ENCODE peak calls at places on chromosomes 3 and 15, in six cellular contexts. J is pancreas; E is naive thymus-derived CD4-positive, alpha-beta T cell; W is heart left ventricle; Q is lower lobe of right lung; B is ovary. D is an unnamed sample.

GRCh38 chr15:90866800-90867199 is 1.6 kb upstream of the FURIN start:
- DNase-seq in J (no peak), E (no peak), W (no peak), Q (no peak), B (no peak), D (no peak)

GRCh38 chr15:98147415-98147814 is 186.9 kb downstream of the ARRDC4 start:
- DNase-seq in J (no peak), E (no peak), W (no peak), Q (no peak), B (no peak), D (no peak)

GRCh38 chr3:14537590-14538450 is 2.3 kb downstream of the GRIP2 start:
- DNase-seq in J (peak), E (no peak), W (no peak), Q (peak), B (no peak), D (peak)

GRCh38 chr3:10960264-10960663 is 32.3 kb upstream of the SLC6A1 start:
- DNase-seq in J (peak), E (no peak), W (no peak), Q (peak), B (no peak), D (no peak)

GRCh38 chr3:146539315-146539714 is 5.1 kb downstream of the PLSCR1 start:
- DNase-seq in J (no peak), E (no peak), W (no peak), Q (no peak), B (no peak), D (peak)

GRCh38 chr3:27666708-27667107 is 55.4 kb downstream of the EOMES start:
- DNase-seq in J (no peak), E (no peak), W (peak), Q (peak), B (peak), D (peak)

GRCh38 chr3:162546910-162547309 is 1050.3 kb downstream of the OTOL1 start:
- DNase-seq in J (no peak), E (no peak), W (no peak), Q (no peak), B (no peak), D (no peak)

GRCh38 chr15:40011303-40011702 is 27.7 kb downstream of the SRP14 start:
- DNase-seq in J (no peak), E (no peak), W (no peak), Q (no peak), B (no peak), D (no peak)

GRCh38 chr3:72924055-72924454 is 36.2 kb downstream of the GXYLT2 start:
- DNase-seq in J (no peak), E (no peak), W (no peak), Q (no peak), B (no peak), D (no peak)

GRCh38 chr3:141000691-141001090 is 50.5 kb upstream of the SPSB4 start:
- DNase-seq in J (no peak), E (no peak), W (no peak), Q (no peak), B (no peak), D (no peak)

GRCh38 chr3:89859738-89860137 is 752.3 kb downstream of the EPHA3 start:
- DNase-seq in J (no peak), E (no peak), W (no peak), Q (no peak), B (no peak), D (no peak)

GRCh38 chr15:30992073-30992363 is 590 bp upstream of the MTMR10 start:
- DNase-seq in J (no peak), E (no peak), W (no peak), Q (no peak), B (no peak), D (no peak)

GRCh38 chr15:97082835-97083234 is 752.3 kb downstream of the NR2F2 start:
- DNase-seq in J (no peak), E (no peak), W (no peak), Q (no peak), B (no peak), D (no peak)

GRCh38 chr15:36912311-36912712 is 188.0 kb downstream of the MEIS2 start:
- DNase-seq in J (no peak), E (no peak), W (no peak), Q (no peak), B (no peak), D (peak)

GRCh38 chr15:89457086-89457485 is 39.3 kb downstream of the RHCG start:
- DNase-seq in J (no peak), E (no peak), W (no peak), Q (no peak), B (no peak), D (peak)

GRCh38 chr15:63172376-63173115 is 15.3 kb upstream of the RPS27L start:
- DNase-seq in J (no peak), E (no peak), W (no peak), Q (no peak), B (no peak), D (no peak)

GRCh38 chr15:28091313-28091712 is 7.8 kb downstream of the OCA2 start:
- DNase-seq in J (no peak), E (no peak), W (no peak), Q (no peak), B (no peak), D (no peak)

GRCh38 chr3:171564723-171565122 is 104.5 kb upstream of the TNIK start:
- DNase-seq in J (no peak), E (no peak), W (no peak), Q (peak), B (no peak), D (no peak)

GRCh38 chr3:136957751-136958288 is at the start of gene IL20RB:
- DNase-seq in J (no peak), E (no peak), W (no peak), Q (no peak), B (no peak), D (peak)

GRCh38 chr15:78170848-78171773 is 21.9 kb downstream of the IDH3A start:
- DNase-seq in J (no peak), E (no peak), W (no peak), Q (no peak), B (no peak), D (no peak)

GRCh38 chr3:161557751-161558150 is 61.1 kb downstream of the OTOL1 start:
- DNase-seq in J (no peak), E (no peak), W (no peak), Q (no peak), B (no peak), D (no peak)

GRCh38 chr3:152159328-152159727 is 109.4 kb upstream of the MBNL1 start:
- DNase-seq in J (no peak), E (no peak), W (no peak), Q (no peak), B (no peak), D (peak)

GRCh38 chr15:57373251-57373881 is 2.9 kb upstream of the CGNL1 start:
- DNase-seq in J (no peak), E (no peak), W (no peak), Q (no peak), B (no peak), D (no peak)

GRCh38 chr15:77096131-77096530 is 25.2 kb upstream of the TSPAN3 start:
- DNase-seq in J (no peak), E (no peak), W (no peak), Q (no peak), B (no peak), D (peak)

GRCh38 chr3:31462050-31462569 is 70.6 kb upstream of the STT3B start:
- DNase-seq in J (no peak), E (no peak), W (no peak), Q (no peak), B (no peak), D (peak)

GRCh38 chr15:29618586-29618985 is 203.7 kb downstream of the TJP1 start:
- DNase-seq in J (no peak), E (no peak), W (no peak), Q (no peak), B (no peak), D (no peak)

GRCh38 chr3:141738636-141739363 is 702 bp downstream of the RNF7 start:
- DNase-seq in J (no peak), E (no peak), W (no peak), Q (no peak), B (no peak), D (peak)

GRCh38 chr15:52261498-52262242 is 33.9 kb downstream of the MYO5C start:
- DNase-seq in J (no peak), E (no peak), W (no peak), Q (peak), B (peak), D (peak)

GRCh38 chr15:101087172-101087769 is 164.6 kb downstream of the CHSY1 start:
- DNase-seq in J (no peak), E (no peak), W (no peak), Q (no peak), B (peak), D (no peak)

GRCh38 chr3:133987136-133987535 is 42.6 kb downstream of the SLCO2A1 start:
- DNase-seq in J (no peak), E (no peak), W (no peak), Q (no peak), B (no peak), D (no peak)

GRCh38 chr3:146195030-146195429 is 34.0 kb upstream of the PLOD2 start:
- DNase-seq in J (no peak), E (no peak), W (no peak), Q (no peak), B (no peak), D (no peak)

GRCh38 chr15:32698773-32699390 is 18.9 kb upstream of the GREM1 start:
- DNase-seq in J (no peak), E (no peak), W (no peak), Q (no peak), B (no peak), D (no peak)

GRCh38 chr3:172135766-172136729 is 96.7 kb downstream of the FNDC3B start:
- DNase-seq in J (no peak), E (no peak), W (no peak), Q (no peak), B (no peak), D (peak)

GRCh38 chr3:114104414-114104813 is 47.9 kb downstream of the QTRT2 start:
- DNase-seq in J (no peak), E (no peak), W (no peak), Q (no peak), B (no peak), D (peak)

GRCh38 chr3:51988286-51989146 is 5.2 kb downstream of the ACY1 start:
- DNase-seq in J (no peak), E (no peak), W (no peak), Q (no peak), B (no peak), D (no peak)

GRCh38 chr15:67091073-67091965 is 25.9 kb downstream of the SMAD3 start:
- DNase-seq in J (no peak), E (peak), W (peak), Q (peak), B (peak), D (peak)
- H3K4me3 ChIP-seq in J (no peak), E (no peak), W (no peak), Q (no peak), B (no peak), D (peak)

GRCh38 chr3:42020681-42021307 is 58.9 kb upstream of the ULK4 start:
- DNase-seq in J (no peak), E (no peak), W (no peak), Q (no peak), B (no peak), D (peak)
- H3K4me3 ChIP-seq in J (no peak), E (no peak), W (no peak), Q (no peak), B (no peak), D (no peak)

DNA sequence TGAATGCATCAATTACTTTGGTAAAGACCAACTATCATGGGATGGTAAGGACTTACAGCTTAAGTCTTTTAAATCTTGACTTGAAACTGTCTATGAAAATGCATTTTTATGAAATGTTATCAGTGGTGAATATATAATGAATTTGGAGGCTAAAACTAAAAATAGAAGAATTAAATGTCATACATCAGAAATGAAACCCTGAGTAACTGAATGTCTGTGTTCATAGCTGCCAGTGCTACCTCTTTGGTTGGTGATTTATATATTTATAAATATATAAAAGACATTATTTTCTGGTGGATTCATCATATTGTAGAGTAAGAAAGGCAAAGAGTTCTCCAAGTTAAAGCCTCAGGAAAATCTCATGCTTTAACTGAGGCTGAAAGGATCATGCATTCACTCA is 12.2 kb downstream of the SLC12A6 start:
- DNase-seq in J (no peak), E (no peak), W (no peak), Q (no peak), B (no peak), D (no peak)
- H3K4me3 ChIP-seq in J (no peak), E (no peak), W (no peak), Q (no peak), B (no peak), D (no peak)

GRCh38 chr3:188220988-188221818 is 67.2 kb downstream of the LPP start:
- DNase-seq in J (no peak), E (no peak), W (no peak), Q (no peak), B (no peak), D (peak)
- H3K4me3 ChIP-seq in J (no peak), E (no peak), W (no peak), Q (no peak), B (no peak), D (no peak)

DNA sequence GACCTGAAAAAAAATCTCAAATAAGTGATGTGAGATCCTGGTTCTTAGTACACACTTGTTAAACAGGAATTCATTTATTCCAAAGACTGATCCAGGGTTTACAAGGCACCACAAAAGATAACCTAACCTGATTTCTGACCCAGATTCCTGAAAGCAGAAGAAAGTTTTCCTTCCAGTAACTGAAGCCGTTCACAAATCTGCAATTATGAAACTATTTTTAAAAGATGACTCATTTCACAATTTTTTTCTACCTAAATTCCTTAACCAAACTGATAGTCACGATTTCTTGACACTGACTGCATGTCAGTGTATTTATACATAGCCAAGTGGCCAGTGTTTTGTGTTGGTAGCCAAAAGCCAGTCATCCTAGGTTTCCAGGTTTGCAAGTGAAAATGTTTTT is 17.1 kb downstream of the SLC9A9 start:
- DNase-seq in J (no peak), E (no peak), W (no peak), Q (no peak), B (no peak), D (peak)
- H3K4me3 ChIP-seq in J (no peak), E (no peak), W (no peak), Q (no peak), B (no peak), D (no peak)

D was measured in choroid plexus epithelial cell.